ENCODE peak calls at places on chromosomes 5 and 9, in seven cellular contexts. V is HT-29, W is GM10248, C is HEK293T, Y is ureter, N is ACHN, Q is C1 segment of cervical spinal cord. M is an unnamed sample.

GRCh38 chr9:37187269-37187668 is 66.9 kb downstream of the ZCCHC7 start:
- DNase-seq in C (no peak), V (no peak), W (no peak), Q (no peak), Y (no peak), N (no peak), M (no peak)

GRCh38 chr5:31886206-31886605 is 247.3 kb downstream of the PDZD2 start:
- DNase-seq in V (no peak), C (no peak), Q (peak), N (no peak), Y (no peak), W (no peak), M (no peak)

GRCh38 chr5:32193591-32193990 is 19.5 kb upstream of the GOLPH3 start:
- DNase-seq in W (no peak), C (peak), Q (no peak), N (no peak), Y (peak), V (peak), M (peak)

GRCh38 chr9:120410925-120411501 is 169.0 kb downstream of the CDK5RAP2 start:
- DNase-seq in Y (no peak), V (no peak), C (no peak), Q (no peak), W (no peak), N (no peak), M (no peak)

GRCh38 chr5:103283869-103284268 is 25.3 kb downstream of the MACIR start:
- DNase-seq in W (no peak), Y (no peak), C (no peak), Q (no peak), V (no peak), N (no peak), M (no peak)

GRCh38 chr5:16963821-16964220 is 27.7 kb upstream of the MYO10 start:
- DNase-seq in W (no peak), Q (no peak), N (no peak), C (no peak), Y (no peak), V (no peak), M (no peak)

GRCh38 chr9:18260527-18260926 is 213.4 kb upstream of the ADAMTSL1 start:
- DNase-seq in Y (no peak), N (no peak), V (no peak), C (no peak), W (no peak), Q (no peak), M (no peak)

GRCh38 chr5:150014456-150014855 is 13.9 kb downstream of the HMGXB3 start:
- DNase-seq in Q (no peak), C (no peak), N (no peak), Y (no peak), V (no peak), W (no peak), M (no peak)

GRCh38 chr5:33936381-33937016 is at the start of gene RXFP3:
- DNase-seq in Y (no peak), N (no peak), Q (no peak), V (no peak), C (no peak), W (no peak), M (peak)

GRCh38 chr9:35673132-35673997 is at the start of gene CA9:
- DNase-seq in Y (no peak), N (no peak), W (no peak), C (no peak), Q (peak), V (peak), M (no peak)

GRCh38 chr9:95155211-95155610 is 162.3 kb downstream of the FANCC start:
- DNase-seq in Y (no peak), V (no peak), C (no peak), N (no peak), W (no peak), Q (no peak), M (no peak)

GRCh38 chr5:154999865-155000264 is 13.7 kb upstream of the KIF4B start:
- DNase-seq in W (no peak), V (no peak), Y (no peak), N (no peak), C (no peak), Q (no peak), M (no peak)

GRCh38 chr5:111997308-111998159 is 240.5 kb upstream of the NREP start:
- DNase-seq in Q (no peak), C (no peak), Y (no peak), N (peak), W (no peak), V (no peak), M (peak)

GRCh38 chr5:36679609-36680008 is 73.2 kb downstream of the SLC1A3 start:
- DNase-seq in N (no peak), C (no peak), V (no peak), Q (no peak), Y (no peak), W (no peak), M (no peak)

GRCh38 chr9:114047717-114048116 is 30.4 kb downstream of the AMBP start:
- DNase-seq in V (peak), W (no peak), Y (no peak), Q (no peak), N (peak), C (no peak), M (no peak)

GRCh38 chr5:1016036-1016435 is 7.4 kb downstream of the NKD2 start:
- DNase-seq in V (no peak), C (no peak), W (no peak), N (no peak), Y (no peak), Q (no peak), M (peak)

GRCh38 chr5:62152394-62153123 is 153.4 kb upstream of the KIF2A start:
- DNase-seq in C (no peak), W (no peak), N (no peak), V (no peak), Y (no peak), Q (no peak), M (no peak)

GRCh38 chr9:87148391-87149237 is 201.3 kb upstream of the GAS1 start:
- DNase-seq in Q (peak), W (no peak), V (no peak), C (no peak), Y (peak), N (peak), M (peak)

GRCh38 chr5:68347549-68347948 is 132.0 kb downstream of the PIK3R1 start:
- DNase-seq in N (no peak), C (no peak), V (no peak), Y (no peak), W (no peak), Q (no peak), M (no peak)

GRCh38 chr5:125451622-125452021 is 705.2 kb upstream of the ZNF608 start:
- DNase-seq in N (no peak), C (no peak), Q (no peak), W (no peak), Y (no peak), V (no peak), M (no peak)

GRCh38 chr5:109407913-109408312 is 1.9 kb downstream of the PJA2 start:
- DNase-seq in V (no peak), N (no peak), Q (no peak), C (no peak), W (no peak), Y (no peak), M (no peak)

GRCh38 chr5:147483197-147483790 is 26.6 kb downstream of the DPYSL3 start:
- DNase-seq in Q (no peak), N (no peak), C (no peak), W (no peak), V (no peak), Y (no peak), M (no peak)

GRCh38 chr5:176817369-176817841 is 7.0 kb downstream of the UNC5A start:
- DNase-seq in N (peak), C (peak), W (no peak), Q (no peak), V (no peak), Y (no peak), M (no peak)